ENCODE peak calls at places on chromosomes 5 and 9, in eight cellular contexts. X is A549, I is body of pancreas, U is tibial nerve, Z is GM12891, S is lower leg skin, C is endothelial cell of umbilical vein, P is GM12892. Y is an unnamed sample.
A peak's percentile ranks its signal among the peaks of the same experiment; 100 is the strongest.

GRCh38 chr5:39014544-39014943 is 59.7 kb downstream of the RICTOR start:
- DNase-seq in U (no peak), Z (no peak), P (no peak), X (no peak), S (no peak), C (no peak), I (no peak), Y (no peak)

GRCh38 chr9:98709968-98710965 is 1.5 kb upstream of the GABBR2 start:
- DNase-seq in S (peak; percentile 50), U (no peak), Z (no peak), X (no peak), I (peak; percentile 5), C (peak; percentile 34), P (no peak), Y (no peak)

GRCh38 chr9:94441796-94442195 is 113.1 kb upstream of the PCAT7 start:
- DNase-seq in C (no peak), X (no peak), S (no peak), Z (no peak), P (no peak), I (no peak), U (no peak), Y (no peak)

GRCh38 chr5:143116817-143117216 is 286.7 kb downstream of the NR3C1 start:
- DNase-seq in S (no peak), I (no peak), X (no peak), C (no peak), P (no peak), U (no peak), Z (no peak), Y (no peak)

GRCh38 chr5:127053049-127053448 is 20.3 kb downstream of the C5orf63 start:
- DNase-seq in S (no peak), Z (no peak), U (no peak), C (no peak), X (no peak), P (no peak), I (no peak), Y (no peak)

GRCh38 chr9:133792721-133793470 is 54.7 kb upstream of the SARDH start:
- DNase-seq in X (peak; percentile 81), P (peak; percentile 90), Z (peak; percentile 87), C (peak; percentile 63), I (peak; percentile 80), U (peak; percentile 78), S (peak; percentile 94), Y (peak; percentile 65)

GRCh38 chr9:15157371-15157770 is 149.6 kb downstream of the TTC39B start:
- DNase-seq in Z (no peak), C (no peak), S (no peak), I (no peak), P (no peak), U (no peak), X (no peak), Y (no peak)

GRCh38 chr5:132760601-132761317 is 13.5 kb downstream of the CCNI2 start:
- DNase-seq in X (no peak), I (no peak), P (no peak), S (peak; percentile 54), U (no peak), C (no peak), Z (no peak), Y (no peak)

GRCh38 chr5:81420039-81420667 is 26.2 kb upstream of the ACOT12 start:
- DNase-seq in I (no peak), X (peak; percentile 47), C (peak; percentile 85), U (no peak), Z (no peak), P (no peak), S (no peak), Y (no peak)

GRCh38 chr5:139665626-139666025 is 17.5 kb downstream of the CXXC5 start:
- DNase-seq in Z (no peak), U (no peak), S (no peak), P (no peak), X (no peak), I (no peak), C (no peak), Y (no peak)

GRCh38 chr9:107861075-107861474 is 371.5 kb upstream of the KLF4 start:
- DNase-seq in X (no peak), I (no peak), P (no peak), Z (no peak), U (no peak), C (no peak), S (no peak), Y (no peak)

GRCh38 chr5:132060501-132061161 is at the start of gene IL3:
- DNase-seq in S (peak; percentile 75), Z (peak; percentile 1), P (no peak), U (no peak), X (no peak), C (no peak), I (no peak), Y (no peak)

GRCh38 chr5:95358320-95358719 is 32.8 kb upstream of the FAM81B start:
- DNase-seq in C (no peak), P (no peak), X (no peak), Z (no peak), I (no peak), S (no peak), U (no peak), Y (no peak)

GRCh38 chr5:96702503-96703383 is 40.6 kb downstream of the CAST start:
- DNase-seq in Z (peak; percentile 39), S (peak; percentile 99), P (peak; percentile 41), U (peak; percentile 87), X (peak; percentile 94), C (peak; percentile 90), I (peak; percentile 94), Y (peak; percentile 91)

GRCh38 chr5:75681125-75681830 is 36.0 kb downstream of the POC5 start:
- DNase-seq in P (no peak), U (no peak), C (peak; percentile 50), S (no peak), I (no peak), Z (no peak), X (peak; percentile 31), Y (peak; percentile 51)

GRCh38 chr5:101728933-101729332 is 567.2 kb downstream of the SLCO4C1 start:
- DNase-seq in X (no peak), S (no peak), P (no peak), Z (no peak), C (no peak), U (no peak), I (no peak), Y (no peak)

GRCh38 chr5:86617756-86618577 is at the start of gene COX7C:
- DNase-seq in Z (peak; percentile 69), P (peak; percentile 68), X (peak; percentile 87), S (peak; percentile 96), U (peak; percentile 95), I (peak; percentile 98), C (peak; percentile 97), Y (peak; percentile 97)
- TF ChIP-seq POLR2A in Z (peak; percentile 87), P (peak; percentile 91), X (peak; percentile 61), S (peak; percentile 46), U (peak; percentile 83), I (peak; percentile 95), C (peak; percentile 71), Y (peak; percentile 95)

DNA sequence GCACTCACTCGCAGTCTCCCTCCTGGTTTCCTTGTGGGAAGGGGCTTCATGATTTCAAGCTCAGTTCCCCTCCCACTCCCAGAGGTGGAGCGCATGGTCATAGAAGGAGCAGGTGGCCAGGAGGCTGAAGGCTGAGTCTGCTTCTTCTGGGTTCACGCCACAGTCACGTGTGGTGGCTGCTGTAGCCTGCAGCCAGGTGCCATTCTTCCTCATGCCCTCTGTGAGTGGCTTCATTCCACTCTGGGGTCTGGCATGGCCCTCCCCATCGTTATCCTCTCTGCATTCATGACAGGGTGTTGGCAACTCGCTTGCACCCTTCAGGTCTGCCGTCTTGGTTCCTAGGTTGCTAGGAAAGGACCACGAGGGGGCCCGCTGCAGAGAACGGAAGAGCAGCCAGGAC is 3.5 kb downstream of the MRPL41 start:
- DNase-seq in U (no peak), P (no peak), X (no peak), I (no peak), C (no peak), S (no peak), Z (no peak), Y (no peak)
- TF ChIP-seq POLR2A in U (no peak), P (peak; percentile 23), X (no peak), I (no peak), C (no peak), S (no peak), Z (no peak), Y (no peak)

DNA sequence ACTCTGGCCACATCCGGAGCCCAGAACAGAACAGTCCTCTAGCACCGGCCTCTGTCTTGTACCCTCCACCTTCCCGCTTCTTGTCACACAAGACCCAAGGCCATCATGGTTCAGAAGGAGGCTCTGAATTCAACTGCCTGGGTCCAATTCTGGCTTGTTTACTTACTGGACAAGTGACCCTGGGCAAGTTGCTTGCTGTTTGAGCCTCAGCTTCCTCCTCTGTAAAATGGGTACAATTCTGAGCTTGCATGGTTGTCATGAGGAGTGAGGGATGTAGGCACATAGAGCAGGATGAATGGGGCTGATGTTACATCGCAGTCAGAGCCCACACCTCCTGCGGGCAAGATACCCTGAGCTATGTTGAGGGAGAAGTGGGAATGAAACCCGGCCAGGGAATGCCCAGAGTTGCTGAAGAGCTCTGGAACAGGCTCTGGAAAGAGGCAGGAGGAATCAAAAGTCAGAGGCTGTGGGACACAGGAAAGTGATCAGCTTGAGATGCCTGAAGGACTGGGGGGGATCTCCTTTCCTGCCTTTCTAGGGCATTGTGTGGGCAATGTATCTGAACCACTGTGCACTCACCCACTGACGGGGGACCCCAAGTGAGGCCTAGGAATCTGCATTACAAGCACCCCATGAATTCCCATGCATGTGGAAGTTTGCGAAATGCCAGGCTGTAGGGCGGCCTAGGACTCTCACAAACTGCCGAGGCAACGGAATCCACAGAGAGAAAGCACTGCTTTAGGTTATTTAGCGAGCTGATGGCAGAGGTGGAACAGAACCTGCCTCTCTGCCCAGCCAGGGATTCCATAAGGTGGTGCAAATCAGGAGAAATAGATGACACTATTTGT is 29.4 kb upstream of the IL17B start:
- DNase-seq in I (no peak), Z (no peak), C (no peak), X (no peak), P (no peak), U (no peak), S (no peak), Y (no peak)
- TF ChIP-seq POLR2A in I (no peak), Z (no peak), C (no peak), X (no peak), P (no peak), U (no peak), S (no peak), Y (no peak)

GRCh38 chr5:58671155-58671554 is 88.3 kb downstream of the RAB3C start:
- DNase-seq in X (no peak), C (no peak), Z (no peak), P (no peak), I (peak; percentile 67), S (no peak), U (no peak), Y (no peak)

GRCh38 chr5:58674711-58675110 is 91.8 kb downstream of the RAB3C start:
- DNase-seq in Z (no peak), X (no peak), U (no peak), C (no peak), P (no peak), I (no peak), S (no peak), Y (no peak)

GRCh38 chr5:58674070-58674469 is 91.2 kb downstream of the RAB3C start:
- DNase-seq in Z (no peak), P (no peak), I (no peak), S (no peak), X (no peak), U (no peak), C (no peak), Y (no peak)

GRCh38 chr5:58670620-58671019 is 87.7 kb downstream of the RAB3C start:
- DNase-seq in C (peak; percentile 83), S (no peak), P (no peak), U (no peak), Z (no peak), I (peak; percentile 33), X (no peak), Y (no peak)

GRCh38 chr5:58672521-58672920 is 89.6 kb downstream of the RAB3C start:
- DNase-seq in X (no peak), P (no peak), S (no peak), C (no peak), I (no peak), Z (no peak), U (no peak), Y (no peak)
- TF ChIP-seq POLR2A in X (no peak), P (no peak), S (no peak), C (no peak), I (no peak), Z (no peak), U (no peak), Y (no peak)

Y was measured in erythroblast.